ENCODE peak calls at places on chromosomes 13 and 19, in nine cellular contexts. Q is epithelial cell of esophagus, M is A549, B is body of pancreas, T is WERI-Rb-1, F is dorsolateral prefrontal cortex, K is heart left ventricle, V is neural progenitor cell, G is uterus. X is an unnamed sample.
A peak's percentile ranks its signal among the peaks of the same experiment; 100 is the strongest.

GRCh38 chr19:2055871-2056809 is 5.1 kb upstream of the MKNK2 start:
- DNase-seq in F (peak; percentile 45), G (peak; percentile 77), T (no peak), K (peak; percentile 77), B (peak; percentile 24), V (no peak), Q (peak; percentile 51), M (peak; percentile 80), X (no peak)

GRCh38 chr19:51329411-51329810 is 12.5 kb downstream of the VSIG10L start:
- DNase-seq in K (no peak), G (no peak), T (no peak), M (no peak), B (no peak), F (no peak), V (no peak), Q (no peak), X (no peak)

GRCh38 chr13:112761701-112762689 is 72.2 kb downstream of the ATP11A start:
- DNase-seq in G (no peak), M (no peak), T (no peak), V (peak; percentile 54), B (no peak), Q (no peak), K (peak; percentile 7), F (no peak), X (no peak)

GRCh38 chr13:50766043-50766442 is 77.4 kb downstream of the DLEU7 start:
- DNase-seq in K (no peak), G (no peak), M (no peak), B (no peak), F (peak; percentile 55), V (no peak), Q (no peak), T (no peak), X (no peak)

GRCh38 chr19:6590458-6591319 is at the start of gene CD70:
- DNase-seq in F (no peak), V (peak; percentile 80), K (no peak), M (peak; percentile 55), G (no peak), B (no peak), Q (peak; percentile 51), T (peak; percentile 75), X (peak; percentile 9)

GRCh38 chr13:34942732-34943674 is 933 bp downstream of the NBEA start:
- DNase-seq in B (peak; percentile 46), M (peak; percentile 38), T (peak; percentile 54), K (peak; percentile 28), F (peak; percentile 11), G (peak; percentile 18), V (peak; percentile 84), Q (no peak), X (peak; percentile 5)

GRCh38 chr13:39422845-39423565 is 180.0 kb downstream of the LHFPL6 start:
- DNase-seq in G (no peak), T (no peak), Q (peak; percentile 11), K (no peak), F (no peak), V (no peak), M (no peak), B (no peak), X (no peak)

GRCh38 chr13:110561335-110562033 is at the start of gene RAB20:
- DNase-seq in Q (peak; percentile 75), B (peak; percentile 91), M (peak; percentile 50), F (peak; percentile 27), V (peak; percentile 85), T (peak; percentile 84), K (peak; percentile 91), G (peak; percentile 84), X (peak; percentile 55)

GRCh38 chr19:2983351-2984195 is 6.2 kb downstream of the TLE6 start:
- DNase-seq in G (peak; percentile 77), K (peak; percentile 67), M (no peak), F (peak; percentile 51), Q (peak; percentile 65), T (peak; percentile 92), B (peak; percentile 58), V (peak; percentile 92), X (peak; percentile 56)

GRCh38 chr19:48935864-48936263 is 2.4 kb downstream of the DHDH start:
- DNase-seq in M (no peak), F (no peak), B (no peak), T (no peak), G (no peak), V (no peak), K (no peak), Q (no peak), X (no peak)

GRCh38 chr13:26760835-26761582 is 423 bp upstream of the GPR12 start:
- DNase-seq in G (no peak), Q (no peak), T (no peak), B (no peak), K (no peak), V (peak; percentile 45), F (no peak), M (no peak), X (no peak)

GRCh38 chr13:83881917-83882625 is at the start of gene SLITRK1:
- DNase-seq in Q (peak; percentile 71), K (peak; percentile 36), M (peak; percentile 17), G (no peak), T (peak; percentile 89), B (peak; percentile 89), V (peak; percentile 94), F (peak; percentile 78), X (peak; percentile 93)

GRCh38 chr13:90414691-90415596 is 932.5 kb upstream of the MIR17HG start:
- DNase-seq in B (no peak), F (no peak), M (peak; percentile 20), Q (peak; percentile 71), V (no peak), G (no peak), K (no peak), T (no peak), X (no peak)

GRCh38 chr13:75255159-75255558 is 226.8 kb downstream of the TBC1D4 start:
- DNase-seq in B (no peak), F (no peak), G (no peak), T (no peak), M (no peak), Q (no peak), K (no peak), V (no peak), X (no peak)

GRCh38 chr19:15399234-15399515 is 19.6 kb upstream of the AKAP8 start:
- DNase-seq in V (no peak), G (no peak), M (no peak), F (no peak), B (no peak), T (no peak), Q (no peak), K (no peak), X (no peak)

GRCh38 chr19:45876411-45877197 is 9.3 kb downstream of the IRF2BP1 start:
- DNase-seq in F (no peak), K (peak; percentile 63), V (peak; percentile 61), Q (no peak), B (peak; percentile 65), T (no peak), M (no peak), G (no peak), X (no peak)

GRCh38 chr19:4108767-4109625 is 14.9 kb downstream of the MAP2K2 start:
- DNase-seq in Q (no peak), F (no peak), M (no peak), V (no peak), K (no peak), G (no peak), B (no peak), T (no peak), X (no peak)

GRCh38 chr13:102845289-102845629 is 573 bp upstream of the ERCC5 start:
- DNase-seq in Q (no peak), M (no peak), F (no peak), V (no peak), T (no peak), B (no peak), G (no peak), K (no peak), X (no peak)
- TF ChIP-seq CTCF in Q (no peak), M (no peak), F (no peak), V (no peak), T (no peak), B (no peak), G (no peak), K (no peak), X (no peak)

DNA sequence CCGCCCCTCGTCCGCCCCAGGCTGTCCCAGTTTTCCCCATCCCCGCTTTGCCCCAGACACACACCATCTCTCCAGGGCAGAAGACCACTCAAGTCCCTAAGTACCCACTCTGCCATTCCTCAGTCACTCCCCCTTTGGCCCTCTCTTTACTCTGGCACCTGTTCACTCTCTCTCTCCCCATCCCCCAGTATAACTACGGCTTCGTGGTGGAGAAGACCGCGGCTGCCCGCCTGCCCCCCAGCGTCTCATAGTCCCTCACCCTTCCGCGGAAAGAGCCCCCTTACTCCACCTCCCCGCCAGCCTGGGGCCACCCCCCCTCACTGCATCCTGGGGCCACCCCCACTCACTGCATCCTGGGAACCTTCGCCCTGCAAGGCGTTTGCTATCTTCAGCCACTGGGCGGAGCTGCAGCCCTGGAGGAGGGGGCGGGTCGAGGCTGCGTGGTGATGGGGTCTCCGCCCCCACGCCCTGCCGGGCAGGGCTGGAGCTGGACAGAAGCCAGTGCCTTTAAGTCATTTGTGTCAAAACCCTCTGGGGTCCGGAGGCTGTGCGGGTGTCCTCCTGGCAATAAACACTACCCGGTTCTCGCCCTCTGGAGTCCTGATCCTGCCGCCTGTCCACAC is 5.0 kb downstream of the MVB12A start:
- DNase-seq in B (no peak), F (peak; percentile 43), K (peak; percentile 24), T (peak; percentile 89), G (no peak), Q (peak; percentile 36), M (peak; percentile 34), V (peak; percentile 95), X (peak; percentile 76)
- TF ChIP-seq CTCF in B (no peak), F (peak; percentile 50), K (no peak), T (peak; percentile 87), G (peak; percentile 37), Q (peak; percentile 61), M (peak; percentile 38), V (peak; percentile 73), X (peak; percentile 59)

GRCh38 chr13:51913421-51914136 is 51.8 kb downstream of the CCDC70 start:
- DNase-seq in F (peak; percentile 27), Q (no peak), M (no peak), T (no peak), B (no peak), V (peak; percentile 60), G (no peak), K (no peak), X (no peak)
- TF ChIP-seq CTCF in F (peak; percentile 35), Q (no peak), M (no peak), T (peak; percentile 38), B (no peak), V (peak; percentile 44), G (no peak), K (no peak), X (no peak)

GRCh38 chr19:13615890-13616289 is 109.6 kb upstream of the CACNA1A start:
- DNase-seq in Q (no peak), M (no peak), B (no peak), G (no peak), V (no peak), K (no peak), F (peak; percentile 53), T (no peak), X (no peak)

GRCh38 chr19:13619203-13619632 is 112.9 kb upstream of the CACNA1A start:
- DNase-seq in M (no peak), F (no peak), V (no peak), B (no peak), G (no peak), K (no peak), Q (peak; percentile 56), T (no peak), X (no peak)

GRCh38 chr19:13623686-13624405 is 117.6 kb upstream of the CACNA1A start:
- DNase-seq in G (no peak), K (no peak), T (no peak), B (no peak), V (no peak), M (no peak), F (no peak), Q (no peak), X (no peak)

GRCh38 chr19:13622727-13623126 is 116.4 kb upstream of the CACNA1A start:
- DNase-seq in G (no peak), F (no peak), B (no peak), Q (no peak), K (no peak), M (no peak), T (no peak), V (peak; percentile 56), X (no peak)

GRCh38 chr19:13621413-13621812 is 115.1 kb upstream of the CACNA1A start:
- DNase-seq in M (peak; percentile 32), T (no peak), V (no peak), Q (peak; percentile 78), K (no peak), F (no peak), G (no peak), B (no peak), X (no peak)
- TF ChIP-seq CTCF in M (no peak), T (no peak), V (no peak), Q (no peak), K (no peak), F (no peak), G (no peak), B (no peak), X (no peak)

X was measured in neural crest cell.